ENCODE peak calls at places on chromosomes 6 and 20, in four cellular contexts. L is mesenteric fat pad, T is AG08395, N is GF-D8. P is an unnamed sample.

GRCh38 chr6:43579171-43579570 is 3.2 kb downstream of the POLH start:
- DNase-seq in L (no peak), T (no peak), N (no peak), P (no peak)

GRCh38 chr20:63847374-63848002 is 13.8 kb upstream of the ABHD16B start:
- DNase-seq in L (no peak), T (no peak), N (peak; percentile 44), P (no peak)

GRCh38 chr6:51495806-51496380 is 591.5 kb downstream of the PKHD1 start:
- DNase-seq in L (no peak), T (no peak), N (no peak), P (no peak)

GRCh38 chr6:84674395-84674794 is 90.0 kb downstream of the TBX18 start:
- DNase-seq in L (no peak), T (no peak), N (no peak), P (no peak)

GRCh38 chr6:134315189-134315588 is 2.7 kb downstream of the SGK1 start:
- DNase-seq in L (no peak), T (no peak), N (no peak), P (no peak)

GRCh38 chr6:138509371-138509770 is 10.1 kb upstream of the NHSL1 start:
- DNase-seq in L (no peak), T (peak; percentile 41), N (peak; percentile 14), P (peak; percentile 84)

GRCh38 chr6:12288844-12289654 is 1.1 kb upstream of the EDN1 start:
- DNase-seq in L (no peak), T (peak; percentile 67), N (no peak), P (peak; percentile 70)

GRCh38 chr6:89297695-89298351 is 17.3 kb downstream of the GABRR2 start:
- DNase-seq in L (peak; percentile 76), T (peak; percentile 75), N (peak; percentile 62), P (peak; percentile 65)

GRCh38 chr20:50153153-50153499 is 397 bp downstream of the PEDS1 start:
- DNase-seq in L (no peak), T (no peak), N (no peak), P (no peak)

P was measured in AML-193.